ENCODE peak calls at places on chromosomes 1 and 21, in eight cellular contexts. Y is right atrium auricular region; N is cardiac muscle cell; Q is CD8-positive, alpha-beta T cell; B is IMR-90; W is left lung; T is left ventricle myocardium inferior; O is DND-41. C is an unnamed sample.

GRCh38 chr1:198563578-198563977 is 23.1 kb upstream of the ATP6V1G3 start:
- DNase-seq in Q (no peak), T (no peak), O (no peak), B (peak), W (no peak), Y (no peak), N (no peak), C (no peak)

GRCh38 chr1:64223329-64224151 is 20.1 kb downstream of the UBE2U start:
- DNase-seq in W (no peak), B (peak), Y (no peak), Q (no peak), N (no peak), O (no peak), T (no peak), C (no peak)

GRCh38 chr1:19403256-19403655 is 82.1 kb downstream of the CAPZB start:
- DNase-seq in O (no peak), T (no peak), Q (no peak), Y (no peak), B (no peak), N (no peak), W (no peak), C (no peak)

GRCh38 chr1:21490774-21491482 is 18.3 kb upstream of the ALPL start:
- DNase-seq in Q (no peak), O (peak), T (no peak), W (no peak), B (peak), Y (no peak), N (no peak), C (no peak)

GRCh38 chr1:107594541-107594940 is 370.4 kb downstream of the VAV3 start:
- DNase-seq in Q (no peak), T (no peak), O (no peak), Y (no peak), W (no peak), N (no peak), B (no peak), C (no peak)

GRCh38 chr21:40769231-40769630 is 77.7 kb downstream of the DSCAM start:
- DNase-seq in Q (no peak), W (no peak), B (no peak), Y (no peak), T (no peak), O (no peak), N (no peak), C (no peak)

GRCh38 chr1:232970508-232970907 is 20.1 kb downstream of the NTPCR start:
- DNase-seq in Q (no peak), N (no peak), W (no peak), O (no peak), B (no peak), Y (no peak), T (no peak), C (no peak)

GRCh38 chr1:220767312-220768126 is 19.2 kb upstream of the MTARC1 start:
- DNase-seq in W (no peak), Y (no peak), N (peak), Q (no peak), B (peak), T (no peak), O (no peak), C (no peak)

GRCh38 chr21:42112857-42113256 is 41.7 kb downstream of the UMODL1 start:
- DNase-seq in B (peak), W (no peak), N (peak), Q (no peak), O (no peak), T (no peak), Y (no peak), C (no peak)

GRCh38 chr1:40036574-40036973 is 4.0 kb upstream of the CAP1 start:
- DNase-seq in Q (no peak), N (no peak), B (peak), Y (peak), O (no peak), W (peak), T (peak), C (peak)

GRCh38 chr1:183989078-183989577 is 48.4 kb downstream of the COLGALT2 start:
- DNase-seq in W (no peak), Q (no peak), T (peak), Y (peak), O (no peak), B (peak), N (no peak), C (no peak)

GRCh38 chr1:84603223-84603622 is 29.0 kb upstream of the CTBS start:
- DNase-seq in N (no peak), B (peak), Y (no peak), W (no peak), T (no peak), O (no peak), Q (no peak), C (no peak)

GRCh38 chr1:45863117-45863670 is 59.8 kb downstream of the MAST2 start:
- DNase-seq in B (no peak), N (no peak), Q (no peak), W (no peak), O (no peak), T (no peak), Y (no peak), C (no peak)

GRCh38 chr1:17874231-17874630 is 119.1 kb downstream of the ACTL8 start:
- DNase-seq in B (peak), O (no peak), Q (no peak), N (no peak), Y (no peak), T (no peak), W (no peak), C (no peak)

GRCh38 chr1:220983877-220984635 is 104.8 kb downstream of the HLX start:
- DNase-seq in Y (no peak), B (no peak), W (no peak), Q (no peak), O (no peak), N (no peak), T (no peak), C (no peak)

GRCh38 chr1:84759756-84760155 is 69.5 kb upstream of the SSX2IP start:
- DNase-seq in T (no peak), Y (no peak), W (no peak), N (no peak), Q (no peak), B (no peak), O (no peak), C (no peak)

GRCh38 chr1:180854001-180854400 is 58.7 kb upstream of the KIAA1614 start:
- DNase-seq in W (no peak), N (no peak), O (no peak), T (no peak), Q (no peak), B (no peak), Y (no peak), C (no peak)

GRCh38 chr21:41973861-41974751 is 20.3 kb upstream of the C2CD2 start:
- DNase-seq in O (peak), Y (peak), T (peak), W (peak), N (no peak), Q (no peak), B (peak), C (peak)

GRCh38 chr1:111748618-111749337 is 6.9 kb upstream of the DDX20 start:
- DNase-seq in B (no peak), N (peak), Q (no peak), T (no peak), Y (no peak), O (no peak), W (no peak), C (no peak)

GRCh38 chr1:47759581-47760247 is 237.5 kb downstream of the TRABD2B start:
- DNase-seq in Q (no peak), Y (no peak), B (no peak), W (no peak), N (no peak), T (no peak), O (no peak), C (peak)

GRCh38 chr1:200165493-200166220 is 138.1 kb downstream of the NR5A2 start:
- DNase-seq in N (no peak), T (no peak), Q (no peak), O (no peak), Y (no peak), B (no peak), W (no peak), C (no peak)

GRCh38 chr1:67978988-67979516 is 71.4 kb downstream of the DIRAS3 start:
- DNase-seq in W (no peak), T (no peak), O (no peak), B (peak), Q (no peak), Y (no peak), N (no peak), C (no peak)

GRCh38 chr1:60898987-60899386 is 183.4 kb upstream of the NFIA start:
- DNase-seq in Q (no peak), Y (no peak), T (no peak), W (no peak), O (no peak), B (no peak), N (no peak), C (no peak)

GRCh38 chr1:61776091-61776490 is 33.8 kb downstream of the PATJ start:
- DNase-seq in W (no peak), N (no peak), Q (no peak), O (peak), Y (no peak), T (no peak), B (no peak), C (no peak)

GRCh38 chr21:36203603-36203889 is 46.9 kb downstream of the DOP1B start:
- DNase-seq in B (peak), O (no peak), Q (no peak), W (no peak), T (no peak), N (no peak), Y (no peak), C (no peak)

GRCh38 chr1:996851-997727 is 2.8 kb downstream of the HES4 start:
- DNase-seq in W (peak), N (no peak), O (no peak), B (no peak), T (no peak), Y (no peak), Q (no peak), C (no peak)

GRCh38 chr1:23930861-23931471 is 17.8 kb upstream of the CNR2 start:
- DNase-seq in N (no peak), Q (no peak), O (no peak), T (no peak), Y (no peak), B (peak), W (no peak), C (peak)

GRCh38 chr21:45577806-45578801 is 35.9 kb upstream of the SLC19A1 start:
- DNase-seq in N (no peak), B (no peak), Y (no peak), T (peak), Q (no peak), W (peak), O (no peak), C (peak)

GRCh38 chr1:35708179-35708891 is 10.3 kb downstream of the C1orf216 start:
- DNase-seq in Y (no peak), T (no peak), W (no peak), O (peak), N (no peak), Q (no peak), B (no peak), C (no peak)

GRCh38 chr1:75233302-75233929 is 99.2 kb downstream of the LHX8 start:
- DNase-seq in Q (no peak), T (no peak), B (peak), O (no peak), Y (no peak), W (no peak), N (peak), C (no peak)

GRCh38 chr1:240415532-240415931 is 196.4 kb downstream of the GREM2 start:
- DNase-seq in T (no peak), Q (no peak), N (no peak), B (peak), W (no peak), Y (no peak), O (no peak), C (no peak)

GRCh38 chr1:2175681-2176454 is 18.7 kb downstream of the FAAP20 start:
- DNase-seq in T (no peak), W (no peak), B (no peak), N (no peak), Q (no peak), Y (no peak), O (no peak), C (no peak)
- TF ChIP-seq CTCF in T (no peak), W (no peak), B (no peak), N (no peak), Q (no peak), Y (no peak), O (no peak), C (no peak)

DNA sequence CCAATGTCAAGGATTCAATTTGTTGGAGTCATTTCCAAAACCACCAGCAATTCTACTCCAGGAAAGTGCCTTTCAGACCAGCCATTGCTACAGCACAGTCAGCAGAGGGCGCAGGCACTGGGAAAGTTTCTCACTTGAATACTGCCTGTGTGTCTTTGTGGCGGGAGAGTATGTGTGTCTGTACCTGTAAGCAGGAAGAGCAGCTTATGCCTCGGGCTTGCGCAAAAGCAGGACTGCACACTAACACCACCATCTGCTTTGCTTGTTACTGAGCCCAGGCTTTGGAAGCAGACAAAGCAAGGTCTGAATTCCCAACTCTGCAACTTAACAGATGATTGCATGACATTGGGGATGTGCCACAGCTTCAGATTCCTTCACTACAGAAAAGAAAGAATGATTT is 7.0 kb upstream of the CTSE start:
- DNase-seq in Q (peak), W (peak), N (peak), B (peak), Y (peak), T (peak), O (peak), C (no peak)
- H3K4me3 ChIP-seq in Q (no peak), W (no peak), N (no peak), B (no peak), Y (no peak), T (no peak), O (no peak), C (no peak)

GRCh38 chr1:12032141-12032710 is 12.9 kb downstream of the MIIP start:
- DNase-seq in O (no peak), N (no peak), Q (no peak), W (peak), T (no peak), Y (no peak), B (no peak), C (no peak)
- H3K27ac ChIP-seq in O (no peak), N (no peak), Q (no peak), W (peak), T (no peak), Y (no peak), B (no peak), C (no peak)

GRCh38 chr1:29230553-29231378 is at the start of gene MECR:
- DNase-seq in N (peak), Y (peak), W (peak), B (peak), O (peak), T (peak), Q (peak), C (peak)
- TF ChIP-seq CTCF in N (peak), Y (peak), W (no peak), B (peak), O (peak), T (peak), Q (no peak), C (no peak)

GRCh38 chr1:201421041-201421440 is 489 bp downstream of the TNNI1 start:
- DNase-seq in Y (no peak), Q (no peak), W (no peak), O (no peak), B (no peak), T (no peak), N (no peak), C (no peak)

GRCh38 chr1:201419737-201420607 is 1.6 kb downstream of the TNNI1 start:
- DNase-seq in O (no peak), Q (no peak), N (peak), B (no peak), T (no peak), W (no peak), Y (no peak), C (no peak)

GRCh38 chr1:201419241-201419640 is 2.3 kb downstream of the TNNI1 start:
- DNase-seq in N (no peak), W (no peak), O (no peak), B (no peak), Q (no peak), T (no peak), Y (no peak), C (no peak)

GRCh38 chr1:201422026-201422425 is 496 bp upstream of the TNNI1 start:
- DNase-seq in Y (no peak), O (no peak), W (no peak), T (no peak), N (no peak), B (no peak), Q (no peak), C (no peak)

DNA sequence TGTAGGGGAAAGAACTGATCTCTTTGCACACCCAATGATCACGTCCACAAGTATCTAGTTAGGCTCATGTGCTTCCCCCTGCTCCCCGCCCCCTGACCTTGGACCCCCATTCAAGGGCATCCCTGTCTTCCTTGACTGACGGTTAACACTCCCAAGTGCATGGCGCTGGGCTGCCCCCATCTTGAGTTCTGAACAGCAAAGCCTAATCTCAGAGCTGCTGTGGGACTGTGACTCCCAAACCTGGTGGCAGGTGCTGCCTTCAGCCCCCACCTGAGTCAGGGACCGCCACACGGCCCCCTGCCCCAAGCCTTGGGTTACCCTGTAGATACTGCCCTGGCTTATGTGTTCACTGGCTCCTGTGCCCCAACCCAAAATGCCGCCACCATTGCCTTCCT is 925 bp downstream of the TNNI1 start:
- DNase-seq in Q (no peak), W (no peak), Y (no peak), N (peak), O (no peak), B (no peak), T (no peak), C (no peak)
- H3K4me3 ChIP-seq in Q (no peak), W (no peak), Y (no peak), N (peak), O (no peak), B (no peak), T (no peak), C (no peak)

C was measured in coronary artery.